ENCODE peak calls at places on chromosome 7, in six cellular contexts. One of them, this sample, is unnamed.
A peak's percentile ranks its signal among the peaks of the same experiment; 100 is the strongest.

GRCh38 chr7:20784311-20785210 is 2.1 kb downstream of the SP8 start:
- DNase-seq in HCT116: no peak
- DNase-seq in GM23248: peak; percentile 46
- DNase-seq in vagina: no peak
- DNase-seq in AG10803: no peak
- DNase-seq in lower lobe of right lung: no peak
- DNase-seq in this sample: no peak

GRCh38 chr7:151387161-151388006 is 22.5 kb downstream of the WDR86 start:
- DNase-seq in GM23248: no peak
- DNase-seq in lower lobe of right lung: peak; percentile 35
- DNase-seq in AG10803: no peak
- DNase-seq in HCT116: no peak
- DNase-seq in vagina: no peak
- DNase-seq in this sample: no peak

GRCh38 chr7:114414151-114415053 is at the start of gene FOXP2:
- DNase-seq in lower lobe of right lung: no peak
- DNase-seq in HCT116: no peak
- DNase-seq in AG10803: peak; percentile 30
- DNase-seq in vagina: no peak
- DNase-seq in GM23248: peak; percentile 30
- DNase-seq in this sample: no peak

GRCh38 chr7:70647801-70648491 is 484.0 kb upstream of the GALNT17 start:
- DNase-seq in HCT116: no peak
- DNase-seq in lower lobe of right lung: no peak
- DNase-seq in vagina: no peak
- DNase-seq in GM23248: peak; percentile 79
- DNase-seq in AG10803: peak; percentile 59
- DNase-seq in this sample: peak; percentile 25

GRCh38 chr7:157150825-157151412 is 12.2 kb downstream of the UBE3C start:
- DNase-seq in lower lobe of right lung: no peak
- DNase-seq in GM23248: peak; percentile 58
- DNase-seq in HCT116: no peak
- DNase-seq in vagina: no peak
- DNase-seq in AG10803: peak; percentile 68
- DNase-seq in this sample: no peak

GRCh38 chr7:127912901-127913300 is 118.3 kb downstream of the LRRC4 start:
- DNase-seq in AG10803: no peak
- DNase-seq in vagina: no peak
- DNase-seq in lower lobe of right lung: no peak
- DNase-seq in GM23248: no peak
- DNase-seq in HCT116: no peak
- DNase-seq in this sample: no peak

GRCh38 chr7:116727432-116728009 is 55.5 kb downstream of the MET start:
- DNase-seq in lower lobe of right lung: no peak
- DNase-seq in vagina: no peak
- DNase-seq in AG10803: no peak
- DNase-seq in HCT116: no peak
- DNase-seq in GM23248: peak; percentile 47
- DNase-seq in this sample: no peak

GRCh38 chr7:116258734-116259133 is 48.4 kb downstream of the TES start:
- DNase-seq in GM23248: peak; percentile 82
- DNase-seq in vagina: no peak
- DNase-seq in HCT116: peak; percentile 48
- DNase-seq in AG10803: peak; percentile 68
- DNase-seq in lower lobe of right lung: no peak
- DNase-seq in this sample: no peak

GRCh38 chr7:158078161-158078910 is 509.3 kb downstream of the PTPRN2 start:
- DNase-seq in GM23248: no peak
- DNase-seq in vagina: no peak
- DNase-seq in HCT116: no peak
- DNase-seq in lower lobe of right lung: no peak
- DNase-seq in AG10803: no peak
- DNase-seq in this sample: no peak

GRCh38 chr7:29464693-29465092 is 98.9 kb upstream of the PRR15 start:
- DNase-seq in vagina: no peak
- DNase-seq in AG10803: no peak
- DNase-seq in HCT116: no peak
- DNase-seq in lower lobe of right lung: no peak
- DNase-seq in GM23248: no peak
- DNase-seq in this sample: no peak

GRCh38 chr7:123367508-123368122 is 166.8 kb downstream of the IQUB start:
- DNase-seq in GM23248: peak; percentile 54
- DNase-seq in lower lobe of right lung: no peak
- DNase-seq in HCT116: peak; percentile 45
- DNase-seq in vagina: no peak
- DNase-seq in AG10803: peak; percentile 3
- DNase-seq in this sample: peak; percentile 0

GRCh38 chr7:41334071-41334862 is 368.6 kb downstream of the INHBA start:
- DNase-seq in HCT116: no peak
- DNase-seq in AG10803: no peak
- DNase-seq in lower lobe of right lung: no peak
- DNase-seq in vagina: no peak
- DNase-seq in GM23248: no peak
- DNase-seq in this sample: no peak

GRCh38 chr7:150450491-150450992 is at the start of gene GIMAP8:
- DNase-seq in vagina: no peak
- DNase-seq in GM23248: no peak
- DNase-seq in AG10803: no peak
- DNase-seq in lower lobe of right lung: peak; percentile 82
- DNase-seq in HCT116: no peak
- DNase-seq in this sample: no peak

GRCh38 chr7:92754756-92755581 is 81.4 kb downstream of the CDK6 start:
- DNase-seq in AG10803: peak; percentile 75
- DNase-seq in HCT116: no peak
- DNase-seq in GM23248: no peak
- DNase-seq in lower lobe of right lung: no peak
- DNase-seq in vagina: no peak
- DNase-seq in this sample: no peak

GRCh38 chr7:5001911-5002310 is 42.9 kb upstream of the MMD2 start:
- DNase-seq in AG10803: no peak
- DNase-seq in GM23248: no peak
- DNase-seq in vagina: no peak
- DNase-seq in lower lobe of right lung: no peak
- DNase-seq in HCT116: no peak
- DNase-seq in this sample: no peak

GRCh38 chr7:101952355-101953247 is 135.2 kb downstream of the CUX1 start:
- DNase-seq in HCT116: peak; percentile 86
- DNase-seq in AG10803: peak; percentile 82
- DNase-seq in lower lobe of right lung: no peak
- DNase-seq in GM23248: peak; percentile 91
- DNase-seq in vagina: no peak
- DNase-seq in this sample: no peak

GRCh38 chr7:132491546-132491945 is 84.7 kb downstream of the PLXNA4 start:
- DNase-seq in GM23248: no peak
- DNase-seq in HCT116: no peak
- DNase-seq in vagina: no peak
- DNase-seq in AG10803: no peak
- DNase-seq in lower lobe of right lung: no peak
- DNase-seq in this sample: no peak

GRCh38 chr7:106609416-106609815 is 51.5 kb downstream of the CCDC71L start:
- DNase-seq in AG10803: peak; percentile 72
- DNase-seq in vagina: no peak
- DNase-seq in lower lobe of right lung: no peak
- DNase-seq in HCT116: no peak
- DNase-seq in GM23248: peak; percentile 89
- DNase-seq in this sample: no peak

GRCh38 chr7:73871163-73872011 is 10.4 kb downstream of the TMEM270 start:
- DNase-seq in AG10803: peak; percentile 44
- DNase-seq in GM23248: no peak
- DNase-seq in lower lobe of right lung: no peak
- DNase-seq in vagina: no peak
- DNase-seq in HCT116: no peak
- DNase-seq in this sample: peak; percentile 65

GRCh38 chr7:261341-262250 is 28.4 kb upstream of the FOXL3 start:
- DNase-seq in GM23248: no peak
- DNase-seq in lower lobe of right lung: peak; percentile 39
- DNase-seq in vagina: no peak
- DNase-seq in AG10803: no peak
- DNase-seq in HCT116: no peak
- DNase-seq in this sample: no peak

GRCh38 chr7:26466007-26466406 is 174.3 kb downstream of the SNX10 start:
- DNase-seq in AG10803: no peak
- DNase-seq in vagina: no peak
- DNase-seq in GM23248: no peak
- DNase-seq in lower lobe of right lung: no peak
- DNase-seq in HCT116: no peak
- DNase-seq in this sample: no peak

GRCh38 chr7:9945131-9945530 is 1028.5 kb upstream of the PHF14 start:
- DNase-seq in lower lobe of right lung: no peak
- DNase-seq in AG10803: no peak
- DNase-seq in vagina: no peak
- DNase-seq in HCT116: no peak
- DNase-seq in GM23248: no peak
- DNase-seq in this sample: no peak

GRCh38 chr7:32958046-32959025 is 1.1 kb downstream of the FKBP9 start:
- DNase-seq in GM23248: peak; percentile 89
- DNase-seq in lower lobe of right lung: peak; percentile 60
- DNase-seq in vagina: no peak
- DNase-seq in AG10803: peak; percentile 81
- DNase-seq in HCT116: no peak
- DNase-seq in this sample: no peak

GRCh38 chr7:49255061-49255460 is 330.7 kb downstream of the CDC14C start:
- DNase-seq in GM23248: peak; percentile 3
- DNase-seq in lower lobe of right lung: no peak
- DNase-seq in vagina: no peak
- DNase-seq in AG10803: peak; percentile 3
- DNase-seq in HCT116: no peak
- DNase-seq in this sample: no peak

GRCh38 chr7:98288064-98288823 is 6.8 kb downstream of the BRI3 start:
- DNase-seq in GM23248: peak; percentile 7
- DNase-seq in HCT116: no peak
- DNase-seq in lower lobe of right lung: no peak
- DNase-seq in AG10803: no peak
- DNase-seq in vagina: no peak
- DNase-seq in this sample: no peak

GRCh38 chr7:45882465-45882810 is 5.8 kb upstream of the IGFBP1 start:
- DNase-seq in GM23248: no peak
- DNase-seq in AG10803: no peak
- DNase-seq in vagina: no peak
- DNase-seq in lower lobe of right lung: no peak
- DNase-seq in HCT116: no peak
- DNase-seq in this sample: no peak

GRCh38 chr7:27185708-27186449 is 847 bp upstream of the HOXA11 start:
- DNase-seq in HCT116: no peak
- DNase-seq in lower lobe of right lung: no peak
- DNase-seq in vagina: no peak
- DNase-seq in AG10803: no peak
- DNase-seq in GM23248: no peak
- DNase-seq in this sample: no peak

GRCh38 chr7:14389052-14389988 is 399.9 kb upstream of the ETV1 start:
- DNase-seq in vagina: no peak
- DNase-seq in AG10803: no peak
- DNase-seq in HCT116: no peak
- DNase-seq in lower lobe of right lung: no peak
- DNase-seq in GM23248: no peak
- DNase-seq in this sample: no peak
- H3K4me3 ChIP-seq in vagina: no peak overlapping the region
- H3K4me3 ChIP-seq in AG10803: no peak overlapping the region
- H3K4me3 ChIP-seq in HCT116: no peak overlapping the region
- H3K4me3 ChIP-seq in lower lobe of right lung: no peak overlapping the region
- H3K4me3 ChIP-seq in GM23248: no peak overlapping the region
- H3K4me3 ChIP-seq in this sample: no peak overlapping the region

GRCh38 chr7:39952378-39952777 is 2.3 kb downstream of the CDK13 start:
- DNase-seq in AG10803: peak; percentile 78
- DNase-seq in vagina: no peak
- DNase-seq in HCT116: no peak
- DNase-seq in lower lobe of right lung: no peak
- DNase-seq in GM23248: peak; percentile 81
- DNase-seq in this sample: no peak

GRCh38 chr7:39951943-39952194 is 1.8 kb downstream of the CDK13 start:
- DNase-seq in HCT116: no peak
- DNase-seq in GM23248: no peak
- DNase-seq in lower lobe of right lung: no peak
- DNase-seq in vagina: no peak
- DNase-seq in AG10803: no peak
- DNase-seq in this sample: no peak

GRCh38 chr7:39952791-39953190 is 2.7 kb downstream of the CDK13 start:
- DNase-seq in lower lobe of right lung: no peak
- DNase-seq in GM23248: peak; percentile 50
- DNase-seq in HCT116: no peak
- DNase-seq in vagina: no peak
- DNase-seq in AG10803: no peak
- DNase-seq in this sample: no peak

GRCh38 chr7:39958038-39958437 is 8.0 kb downstream of the CDK13 start:
- DNase-seq in GM23248: no peak
- DNase-seq in AG10803: no peak
- DNase-seq in vagina: no peak
- DNase-seq in lower lobe of right lung: no peak
- DNase-seq in HCT116: no peak
- DNase-seq in this sample: no peak

DNA sequence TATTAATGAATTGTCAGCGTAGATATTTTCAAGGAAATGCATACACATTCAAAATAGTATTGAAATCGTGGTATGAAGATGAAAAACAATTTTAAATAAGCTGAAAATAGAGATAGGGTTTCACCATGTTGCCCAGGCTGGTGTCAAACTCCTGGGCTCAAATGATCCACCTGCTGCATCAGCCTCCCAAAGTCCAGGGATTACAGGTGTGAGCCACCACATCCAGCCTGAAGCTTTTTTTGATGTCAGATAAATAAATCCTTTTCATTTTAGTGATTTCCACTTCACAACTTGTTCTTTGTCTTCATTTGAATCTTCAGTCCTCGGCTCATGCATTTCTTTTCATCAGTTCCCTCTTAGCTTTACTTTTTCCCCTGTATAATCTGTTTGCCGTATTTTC is 4.6 kb downstream of the CDK13 start:
- DNase-seq in HCT116: no peak
- DNase-seq in lower lobe of right lung: no peak
- DNase-seq in AG10803: no peak
- DNase-seq in GM23248: no peak
- DNase-seq in vagina: no peak
- DNase-seq in this sample: no peak
- H3K4me3 ChIP-seq in HCT116: no peak overlapping the region
- H3K4me3 ChIP-seq in lower lobe of right lung: no peak overlapping the region
- H3K4me3 ChIP-seq in AG10803: no peak overlapping the region
- H3K4me3 ChIP-seq in GM23248: peak overlapping the region; percentile 98
- H3K4me3 ChIP-seq in vagina: no peak overlapping the region
- H3K4me3 ChIP-seq in this sample: peak overlapping the region; percentile 88

DNA sequence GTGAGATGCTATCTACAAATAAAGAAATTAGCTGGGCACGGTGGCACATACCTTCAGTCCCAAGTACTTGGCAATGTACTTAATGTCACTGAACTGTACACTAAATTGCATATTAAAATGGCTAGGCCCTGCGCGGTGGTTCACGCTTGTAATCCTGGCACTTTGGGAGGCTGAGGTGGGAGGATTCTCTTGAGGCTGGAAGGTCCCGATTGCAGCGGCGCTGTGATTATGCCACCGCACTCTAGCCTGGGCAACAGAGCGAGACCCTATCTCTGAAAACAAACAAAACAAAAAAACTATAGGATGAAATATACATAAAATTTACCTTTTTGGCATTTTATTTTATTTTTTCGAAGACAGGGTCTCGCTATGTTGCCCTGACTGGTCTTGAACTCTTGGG is 1.5 kb upstream of the EIF3B start:
- DNase-seq in HCT116: no peak
- DNase-seq in GM23248: no peak
- DNase-seq in vagina: no peak
- DNase-seq in lower lobe of right lung: no peak
- DNase-seq in AG10803: no peak
- DNase-seq in this sample: no peak
- H3K4me3 ChIP-seq in HCT116: peak overlapping the region; percentile 98
- H3K4me3 ChIP-seq in GM23248: peak overlapping the region; percentile 92
- H3K4me3 ChIP-seq in vagina: peak overlapping the region; percentile 99
- H3K4me3 ChIP-seq in lower lobe of right lung: peak overlapping the region; percentile 90
- H3K4me3 ChIP-seq in AG10803: peak overlapping the region; percentile 86
- H3K4me3 ChIP-seq in this sample: peak overlapping the region; percentile 98

GRCh38 chr7:100545636-100546128 is 6.7 kb downstream of the AGFG2 start:
- DNase-seq in vagina: no peak
- DNase-seq in AG10803: peak; percentile 74
- DNase-seq in lower lobe of right lung: no peak
- DNase-seq in GM23248: peak; percentile 90
- DNase-seq in HCT116: peak; percentile 81
- DNase-seq in this sample: peak; percentile 80
- H3K4me3 ChIP-seq in vagina: no peak overlapping the region
- H3K4me3 ChIP-seq in AG10803: no peak overlapping the region
- H3K4me3 ChIP-seq in lower lobe of right lung: peak overlapping the region; percentile 0
- H3K4me3 ChIP-seq in GM23248: peak overlapping the region; percentile 23
- H3K4me3 ChIP-seq in HCT116: peak overlapping the region; percentile 38
- H3K4me3 ChIP-seq in this sample: no peak overlapping the region